ENCODE peak calls at places on chromosome 22, in six cellular contexts. One of them, this sample, is unnamed.

GRCh38 chr22:26586556-26587325 is 3.2 kb downstream of the TPST2 start:
- DNase-seq in AG09319: no peak
- DNase-seq in AG10803: no peak
- DNase-seq in activated effector memory CD4-positive, alpha-beta T cell treated with anti-CD3 and anti-CD28 coated beads, Interleukin-2, amount 50 U/mL, for 16 hours: no peak
- DNase-seq in activated CD4-positive, CD25-positive, alpha-beta regulatory T cell treated with anti-CD3 and anti-CD28 coated beads, Interleukin-2, amount 50 U/mL, for 16 hours: no peak
- DNase-seq in fibroblast of villous mesenchyme: peak; percentile 55
- DNase-seq in this sample: peak; percentile 68

GRCh38 chr22:19336133-19337075 is 44.9 kb upstream of the CLTCL1 start:
- DNase-seq in AG10803: no peak
- DNase-seq in activated effector memory CD4-positive, alpha-beta T cell treated with anti-CD3 and anti-CD28 coated beads, Interleukin-2, amount 50 U/mL, for 16 hours: no peak
- DNase-seq in activated CD4-positive, CD25-positive, alpha-beta regulatory T cell treated with anti-CD3 and anti-CD28 coated beads, Interleukin-2, amount 50 U/mL, for 16 hours: no peak
- DNase-seq in AG09319: no peak
- DNase-seq in fibroblast of villous mesenchyme: no peak
- DNase-seq in this sample: no peak

GRCh38 chr22:48538291-48538820 is 1289.3 kb downstream of the BRD1 start:
- DNase-seq in AG10803: no peak
- DNase-seq in activated CD4-positive, CD25-positive, alpha-beta regulatory T cell treated with anti-CD3 and anti-CD28 coated beads, Interleukin-2, amount 50 U/mL, for 16 hours: no peak
- DNase-seq in fibroblast of villous mesenchyme: no peak
- DNase-seq in AG09319: no peak
- DNase-seq in activated effector memory CD4-positive, alpha-beta T cell treated with anti-CD3 and anti-CD28 coated beads, Interleukin-2, amount 50 U/mL, for 16 hours: no peak
- DNase-seq in this sample: no peak

GRCh38 chr22:39242809-39243442 is 1.9 kb downstream of the PDGFB start:
- DNase-seq in AG10803: no peak
- DNase-seq in activated effector memory CD4-positive, alpha-beta T cell treated with anti-CD3 and anti-CD28 coated beads, Interleukin-2, amount 50 U/mL, for 16 hours: peak; percentile 75
- DNase-seq in activated CD4-positive, CD25-positive, alpha-beta regulatory T cell treated with anti-CD3 and anti-CD28 coated beads, Interleukin-2, amount 50 U/mL, for 16 hours: no peak
- DNase-seq in AG09319: no peak
- DNase-seq in fibroblast of villous mesenchyme: no peak
- DNase-seq in this sample: no peak

GRCh38 chr22:46619830-46620501 is at the start of gene GRAMD4:
- DNase-seq in activated CD4-positive, CD25-positive, alpha-beta regulatory T cell treated with anti-CD3 and anti-CD28 coated beads, Interleukin-2, amount 50 U/mL, for 16 hours: no peak
- DNase-seq in AG09319: no peak
- DNase-seq in AG10803: peak; percentile 15
- DNase-seq in fibroblast of villous mesenchyme: no peak
- DNase-seq in activated effector memory CD4-positive, alpha-beta T cell treated with anti-CD3 and anti-CD28 coated beads, Interleukin-2, amount 50 U/mL, for 16 hours: no peak
- DNase-seq in this sample: no peak

GRCh38 chr22:48918585-48919186 is 909.0 kb downstream of the BRD1 start:
- DNase-seq in fibroblast of villous mesenchyme: no peak
- DNase-seq in activated effector memory CD4-positive, alpha-beta T cell treated with anti-CD3 and anti-CD28 coated beads, Interleukin-2, amount 50 U/mL, for 16 hours: peak; percentile 30
- DNase-seq in activated CD4-positive, CD25-positive, alpha-beta regulatory T cell treated with anti-CD3 and anti-CD28 coated beads, Interleukin-2, amount 50 U/mL, for 16 hours: no peak
- DNase-seq in AG09319: no peak
- DNase-seq in AG10803: no peak
- DNase-seq in this sample: no peak

GRCh38 chr22:30198152-30198845 is 48.3 kb downstream of the LIF start:
- DNase-seq in activated effector memory CD4-positive, alpha-beta T cell treated with anti-CD3 and anti-CD28 coated beads, Interleukin-2, amount 50 U/mL, for 16 hours: no peak
- DNase-seq in fibroblast of villous mesenchyme: no peak
- DNase-seq in activated CD4-positive, CD25-positive, alpha-beta regulatory T cell treated with anti-CD3 and anti-CD28 coated beads, Interleukin-2, amount 50 U/mL, for 16 hours: no peak
- DNase-seq in AG10803: no peak
- DNase-seq in AG09319: no peak
- DNase-seq in this sample: no peak

GRCh38 chr22:33811686-33812085 is 108.6 kb downstream of the LARGE1 start:
- DNase-seq in AG09319: no peak
- DNase-seq in fibroblast of villous mesenchyme: peak; percentile 87
- DNase-seq in AG10803: peak; percentile 80
- DNase-seq in activated CD4-positive, CD25-positive, alpha-beta regulatory T cell treated with anti-CD3 and anti-CD28 coated beads, Interleukin-2, amount 50 U/mL, for 16 hours: no peak
- DNase-seq in activated effector memory CD4-positive, alpha-beta T cell treated with anti-CD3 and anti-CD28 coated beads, Interleukin-2, amount 50 U/mL, for 16 hours: no peak
- DNase-seq in this sample: peak; percentile 91

GRCh38 chr22:37199839-37200161 is 11.8 kb upstream of the C1QTNF6 start:
- DNase-seq in activated CD4-positive, CD25-positive, alpha-beta regulatory T cell treated with anti-CD3 and anti-CD28 coated beads, Interleukin-2, amount 50 U/mL, for 16 hours: no peak
- DNase-seq in fibroblast of villous mesenchyme: no peak
- DNase-seq in AG09319: no peak
- DNase-seq in AG10803: no peak
- DNase-seq in activated effector memory CD4-positive, alpha-beta T cell treated with anti-CD3 and anti-CD28 coated beads, Interleukin-2, amount 50 U/mL, for 16 hours: no peak
- DNase-seq in this sample: no peak

GRCh38 chr22:17077255-17077654 is 7.5 kb upstream of the IL17RA start:
- DNase-seq in AG10803: peak; percentile 91
- DNase-seq in AG09319: no peak
- DNase-seq in activated effector memory CD4-positive, alpha-beta T cell treated with anti-CD3 and anti-CD28 coated beads, Interleukin-2, amount 50 U/mL, for 16 hours: peak; percentile 8
- DNase-seq in fibroblast of villous mesenchyme: peak; percentile 33
- DNase-seq in activated CD4-positive, CD25-positive, alpha-beta regulatory T cell treated with anti-CD3 and anti-CD28 coated beads, Interleukin-2, amount 50 U/mL, for 16 hours: no peak
- DNase-seq in this sample: no peak

GRCh38 chr22:42074846-42075245 is 798 bp downstream of the PHETA2 start:
- DNase-seq in AG09319: no peak
- DNase-seq in AG10803: no peak
- DNase-seq in activated CD4-positive, CD25-positive, alpha-beta regulatory T cell treated with anti-CD3 and anti-CD28 coated beads, Interleukin-2, amount 50 U/mL, for 16 hours: no peak
- DNase-seq in fibroblast of villous mesenchyme: no peak
- DNase-seq in activated effector memory CD4-positive, alpha-beta T cell treated with anti-CD3 and anti-CD28 coated beads, Interleukin-2, amount 50 U/mL, for 16 hours: no peak
- DNase-seq in this sample: no peak

GRCh38 chr22:29129644-29130201 is 56.9 kb downstream of the KREMEN1 start:
- DNase-seq in activated CD4-positive, CD25-positive, alpha-beta regulatory T cell treated with anti-CD3 and anti-CD28 coated beads, Interleukin-2, amount 50 U/mL, for 16 hours: no peak
- DNase-seq in fibroblast of villous mesenchyme: no peak
- DNase-seq in activated effector memory CD4-positive, alpha-beta T cell treated with anti-CD3 and anti-CD28 coated beads, Interleukin-2, amount 50 U/mL, for 16 hours: no peak
- DNase-seq in AG09319: no peak
- DNase-seq in AG10803: no peak
- DNase-seq in this sample: no peak